ENCODE peak calls at places on chromosomes 7 and 10, in eight cellular contexts. One of them, this sample, is unnamed.

GRCh38 chr7:79876769-79877362 is 257.8 kb upstream of the GNAI1 start:
- DNase-seq in stimulated activated CD8-positive, alpha-beta memory T cell treated with anti-CD3 and anti-CD28 coated beads, Interleukin-2, amount 100 ng/mL, for 48 hours: no peak
- DNase-seq in T-helper 1 cell: no peak
- DNase-seq in transverse colon: no peak
- DNase-seq in NCI-H1105: no peak
- DNase-seq in NCI-H1694 treated with DMSO at 0.1 percent for 48 hours: no peak
- DNase-seq in fibroblast of the aortic adventitia: peak
- DNase-seq in lower lobe of right lung: no peak
- DNase-seq in this sample: no peak

GRCh38 chr7:4056552-4057288 is 625.4 kb upstream of the FOXK1 start:
- DNase-seq in stimulated activated CD8-positive, alpha-beta memory T cell treated with anti-CD3 and anti-CD28 coated beads, Interleukin-2, amount 100 ng/mL, for 48 hours: no peak
- DNase-seq in T-helper 1 cell: no peak
- DNase-seq in transverse colon: no peak
- DNase-seq in NCI-H1105: no peak
- DNase-seq in NCI-H1694 treated with DMSO at 0.1 percent for 48 hours: no peak
- DNase-seq in fibroblast of the aortic adventitia: no peak
- DNase-seq in lower lobe of right lung: no peak
- DNase-seq in this sample: no peak

GRCh38 chr7:67438913-67439312 is 442.3 kb downstream of the TYW1 start:
- DNase-seq in stimulated activated CD8-positive, alpha-beta memory T cell treated with anti-CD3 and anti-CD28 coated beads, Interleukin-2, amount 100 ng/mL, for 48 hours: no peak
- DNase-seq in T-helper 1 cell: no peak
- DNase-seq in transverse colon: no peak
- DNase-seq in NCI-H1105: no peak
- DNase-seq in NCI-H1694 treated with DMSO at 0.1 percent for 48 hours: no peak
- DNase-seq in fibroblast of the aortic adventitia: no peak
- DNase-seq in lower lobe of right lung: no peak
- DNase-seq in this sample: no peak

GRCh38 chr10:69856601-69857166 is 55.0 kb downstream of the COL13A1 start:
- DNase-seq in stimulated activated CD8-positive, alpha-beta memory T cell treated with anti-CD3 and anti-CD28 coated beads, Interleukin-2, amount 100 ng/mL, for 48 hours: no peak
- DNase-seq in T-helper 1 cell: no peak
- DNase-seq in transverse colon: no peak
- DNase-seq in NCI-H1105: no peak
- DNase-seq in NCI-H1694 treated with DMSO at 0.1 percent for 48 hours: no peak
- DNase-seq in fibroblast of the aortic adventitia: no peak
- DNase-seq in lower lobe of right lung: no peak
- DNase-seq in this sample: no peak

GRCh38 chr10:70600512-70601395 is 1.8 kb downstream of the PRF1 start:
- DNase-seq in stimulated activated CD8-positive, alpha-beta memory T cell treated with anti-CD3 and anti-CD28 coated beads, Interleukin-2, amount 100 ng/mL, for 48 hours: no peak
- DNase-seq in T-helper 1 cell: no peak
- DNase-seq in transverse colon: no peak
- DNase-seq in NCI-H1105: no peak
- DNase-seq in NCI-H1694 treated with DMSO at 0.1 percent for 48 hours: no peak
- DNase-seq in fibroblast of the aortic adventitia: no peak
- DNase-seq in lower lobe of right lung: no peak
- DNase-seq in this sample: no peak

GRCh38 chr10:1379601-1380000 is 323.4 kb downstream of the WDR37 start:
- DNase-seq in stimulated activated CD8-positive, alpha-beta memory T cell treated with anti-CD3 and anti-CD28 coated beads, Interleukin-2, amount 100 ng/mL, for 48 hours: no peak
- DNase-seq in T-helper 1 cell: no peak
- DNase-seq in transverse colon: no peak
- DNase-seq in NCI-H1105: no peak
- DNase-seq in NCI-H1694 treated with DMSO at 0.1 percent for 48 hours: no peak
- DNase-seq in fibroblast of the aortic adventitia: no peak
- DNase-seq in lower lobe of right lung: no peak
- DNase-seq in this sample: no peak

GRCh38 chr7:55589905-55590304 is 17.6 kb upstream of the VOPP1 start:
- DNase-seq in stimulated activated CD8-positive, alpha-beta memory T cell treated with anti-CD3 and anti-CD28 coated beads, Interleukin-2, amount 100 ng/mL, for 48 hours: no peak
- DNase-seq in T-helper 1 cell: no peak
- DNase-seq in transverse colon: no peak
- DNase-seq in NCI-H1105: no peak
- DNase-seq in NCI-H1694 treated with DMSO at 0.1 percent for 48 hours: no peak
- DNase-seq in fibroblast of the aortic adventitia: no peak
- DNase-seq in lower lobe of right lung: no peak
- DNase-seq in this sample: no peak

GRCh38 chr7:138816650-138817049 is 18.7 kb upstream of the ATP6V0A4 start:
- DNase-seq in stimulated activated CD8-positive, alpha-beta memory T cell treated with anti-CD3 and anti-CD28 coated beads, Interleukin-2, amount 100 ng/mL, for 48 hours: no peak
- DNase-seq in T-helper 1 cell: no peak
- DNase-seq in transverse colon: no peak
- DNase-seq in NCI-H1105: no peak
- DNase-seq in NCI-H1694 treated with DMSO at 0.1 percent for 48 hours: no peak
- DNase-seq in fibroblast of the aortic adventitia: no peak
- DNase-seq in lower lobe of right lung: no peak
- DNase-seq in this sample: no peak

GRCh38 chr7:105782391-105783063 is 93.9 kb downstream of the ATXN7L1 start:
- DNase-seq in stimulated activated CD8-positive, alpha-beta memory T cell treated with anti-CD3 and anti-CD28 coated beads, Interleukin-2, amount 100 ng/mL, for 48 hours: no peak
- DNase-seq in T-helper 1 cell: no peak
- DNase-seq in transverse colon: no peak
- DNase-seq in NCI-H1105: no peak
- DNase-seq in NCI-H1694 treated with DMSO at 0.1 percent for 48 hours: no peak
- DNase-seq in fibroblast of the aortic adventitia: peak
- DNase-seq in lower lobe of right lung: no peak
- DNase-seq in this sample: no peak

This sample was measured in pancreas.